ENCODE peak calls at places on chromosomes 11 and 22, in four cellular contexts. N is CD4-positive, alpha-beta memory T cell; G is NB4; H is Caco-2. W is an unnamed sample.

GRCh38 chr11:127117231-127117671 is 116.7 kb upstream of the KIRREL3 start:
- DNase-seq in H (no peak), G (no peak), N (no peak), W (no peak)

GRCh38 chr22:32555546-32555945 is 80.9 kb downstream of the FBXO7 start:
- DNase-seq in H (no peak), N (no peak), G (no peak), W (no peak)

GRCh38 chr11:76026862-76027261 is 179.4 kb downstream of the WNT11 start:
- DNase-seq in N (no peak), G (no peak), H (no peak), W (no peak)

GRCh38 chr22:38413085-38414008 is 41.7 kb downstream of the KCNJ4 start:
- DNase-seq in N (no peak), H (peak), G (no peak), W (no peak)

GRCh38 chr22:39994046-39994565 is 648 bp upstream of the FAM83F start:
- DNase-seq in G (no peak), N (peak), H (no peak), W (no peak)

GRCh38 chr11:62242021-62242420 is at the start of gene SCGB1D2:
- DNase-seq in G (no peak), H (no peak), N (no peak), W (no peak)

GRCh38 chr11:61161190-61162091 is at the start of gene VPS37C:
- DNase-seq in N (peak), H (peak), G (peak), W (peak)

GRCh38 chr11:73414977-73415492 is 38.8 kb downstream of the RELT start:
- DNase-seq in N (no peak), G (peak), H (no peak), W (peak)

GRCh38 chr11:107354780-107355179 is 102.8 kb downstream of the CWF19L2 start:
- DNase-seq in H (no peak), N (no peak), G (no peak), W (no peak)

GRCh38 chr11:76839326-76839725 is 21.4 kb upstream of the ACER3 start:
- DNase-seq in G (peak), N (no peak), H (peak), W (no peak)

GRCh38 chr11:36391062-36391461 is 95.0 kb downstream of the PRR5L start:
- DNase-seq in N (no peak), G (peak), H (no peak), W (no peak)

GRCh38 chr11:130175898-130176297 is 16.3 kb downstream of the ST14 start:
- DNase-seq in N (no peak), H (no peak), G (no peak), W (no peak)

GRCh38 chr22:49810363-49811013 is 17.2 kb downstream of the BRD1 start:
- DNase-seq in N (no peak), G (no peak), H (no peak), W (no peak)

GRCh38 chr11:61472282-61472681 is 36.3 kb upstream of the LRRC10B start:
- DNase-seq in N (no peak), H (no peak), G (peak), W (no peak)

GRCh38 chr11:2825261-2825885 is 60.2 kb downstream of the CDKN1C start:
- DNase-seq in G (peak), N (no peak), H (no peak), W (peak)

GRCh38 chr11:114318361-114318760 is 22.2 kb downstream of the NNMT start:
- DNase-seq in G (no peak), N (no peak), H (no peak), W (no peak)

GRCh38 chr11:26806209-26806608 is 84.3 kb upstream of the SLC5A12 start:
- DNase-seq in H (no peak), G (no peak), N (no peak), W (peak)

GRCh38 chr11:85823816-85824215 is 12.9 kb upstream of the SYTL2 start:
- DNase-seq in G (no peak), H (no peak), N (peak), W (no peak)

GRCh38 chr11:73215191-73216134 is 2.6 kb upstream of the P2RY2 start:
- DNase-seq in H (no peak), N (no peak), G (peak), W (no peak)